ENCODE peak calls at places on chromosomes 11 and 22, in five cellular contexts. O, Q, I, G and T are unnamed samples.

GRCh38 chr11:119518746-119519382 is 95.9 kb upstream of the THY1 start:
- DNase-seq in O (peak), Q (peak), I (no peak), G (no peak), T (no peak)

GRCh38 chr11:133040289-133040893 is 491.9 kb downstream of the OPCML start:
- DNase-seq in O (no peak), Q (no peak), I (no peak), G (no peak), T (no peak)

GRCh38 chr22:35838849-35839646 is 121.4 kb downstream of the APOL5 start:
- DNase-seq in O (no peak), Q (peak), I (no peak), G (peak), T (no peak)

GRCh38 chr11:6473481-6474422 is at the start of gene TRIM3:
- DNase-seq in O (peak), Q (peak), I (peak), G (peak), T (peak)

GRCh38 chr11:120254788-120255518 is 15.0 kb downstream of the POU2F3 start:
- DNase-seq in O (peak), Q (no peak), I (peak), G (no peak), T (peak)

GRCh38 chr11:9977554-9977953 is 313.7 kb downstream of the SWAP70 start:
- DNase-seq in O (no peak), Q (no peak), I (no peak), G (no peak), T (no peak)

GRCh38 chr11:126231725-126232459 is 20.3 kb downstream of the FAM118B start:
- DNase-seq in O (no peak), Q (no peak), I (no peak), G (no peak), T (no peak)

GRCh38 chr11:19437760-19438159 is 197.0 kb upstream of the E2F8 start:
- DNase-seq in O (no peak), Q (peak), I (no peak), G (no peak), T (no peak)

GRCh38 chr11:122082203-122082602 is 33.8 kb downstream of the BLID start:
- DNase-seq in O (no peak), Q (no peak), I (no peak), G (no peak), T (no peak)

GRCh38 chr11:726278-726915 is 20.4 kb downstream of the EPS8L2 start:
- DNase-seq in O (peak), Q (peak), I (peak), G (no peak), T (peak)

GRCh38 chr11:35796542-35796941 is 134.0 kb downstream of the TRIM44 start:
- DNase-seq in O (no peak), Q (peak), I (no peak), G (no peak), T (no peak)

GRCh38 chr11:117580866-117581265 is 216.2 kb downstream of the DSCAML1 start:
- DNase-seq in O (no peak), Q (no peak), I (no peak), G (no peak), T (no peak)

GRCh38 chr22:38428714-38429113 is 26.3 kb downstream of the KCNJ4 start:
- DNase-seq in O (no peak), Q (no peak), I (no peak), G (no peak), T (no peak)

GRCh38 chr11:46649180-46649738 is 31.9 kb downstream of the ATG13 start:
- DNase-seq in O (no peak), Q (peak), I (no peak), G (no peak), T (no peak)

GRCh38 chr11:87501388-87501787 is 463.7 kb downstream of the TMEM135 start:
- DNase-seq in O (no peak), Q (no peak), I (no peak), G (no peak), T (no peak)

GRCh38 chr11:209275-210121 is 2.0 kb downstream of the RIC8A start:
- DNase-seq in O (no peak), Q (no peak), I (no peak), G (no peak), T (no peak)

GRCh38 chr11:125429807-125430678 is 66.0 kb downstream of the FEZ1 start:
- DNase-seq in O (no peak), Q (no peak), I (no peak), G (no peak), T (no peak)

GRCh38 chr11:121873770-121874169 is 242.2 kb downstream of the BLID start:
- DNase-seq in O (no peak), Q (no peak), I (no peak), G (no peak), T (no peak)

GRCh38 chr11:125968363-125968762 is 22.5 kb downstream of the VSIG10L2 start:
- DNase-seq in O (no peak), Q (peak), I (no peak), G (no peak), T (no peak)

GRCh38 chr11:2884424-2884815 is 1.2 kb downstream of the CDKN1C start:
- DNase-seq in O (no peak), Q (no peak), I (no peak), G (no peak), T (no peak)

GRCh38 chr22:49951001-49951677 is 9.4 kb upstream of the PIM3 start:
- DNase-seq in O (peak), Q (peak), I (peak), G (no peak), T (peak)

GRCh38 chr11:14218728-14219127 is 140.3 kb downstream of the RRAS2 start:
- DNase-seq in O (no peak), Q (no peak), I (no peak), G (no peak), T (no peak)

GRCh38 chr11:22671751-22672150 is 5.3 kb downstream of the GAS2 start:
- DNase-seq in O (no peak), Q (no peak), I (no peak), G (no peak), T (no peak)

GRCh38 chr22:30077279-30077678 is 3.0 kb upstream of the HORMAD2 start:
- DNase-seq in O (no peak), Q (no peak), I (no peak), G (no peak), T (no peak)

GRCh38 chr11:72724851-72725730 is 27.1 kb downstream of the ARAP1 start:
- DNase-seq in O (peak), Q (peak), I (peak), G (peak), T (peak)

GRCh38 chr22:30327864-30328345 is 1.2 kb upstream of the TBC1D10A start:
- DNase-seq in O (peak), Q (no peak), I (no peak), G (peak), T (no peak)

GRCh38 chr11:106309070-106309684 is 231.7 kb downstream of the AASDHPPT start:
- DNase-seq in O (no peak), Q (no peak), I (no peak), G (no peak), T (no peak)

GRCh38 chr11:106302416-106302815 is 225.0 kb downstream of the AASDHPPT start:
- DNase-seq in O (no peak), Q (no peak), I (no peak), G (no peak), T (no peak)

GRCh38 chr11:106305458-106305857 is 228.0 kb downstream of the AASDHPPT start:
- DNase-seq in O (no peak), Q (no peak), I (no peak), G (no peak), T (no peak)

GRCh38 chr11:106304274-106304673 is 226.8 kb downstream of the AASDHPPT start:
- DNase-seq in O (no peak), Q (no peak), I (no peak), G (no peak), T (no peak)

DNA sequence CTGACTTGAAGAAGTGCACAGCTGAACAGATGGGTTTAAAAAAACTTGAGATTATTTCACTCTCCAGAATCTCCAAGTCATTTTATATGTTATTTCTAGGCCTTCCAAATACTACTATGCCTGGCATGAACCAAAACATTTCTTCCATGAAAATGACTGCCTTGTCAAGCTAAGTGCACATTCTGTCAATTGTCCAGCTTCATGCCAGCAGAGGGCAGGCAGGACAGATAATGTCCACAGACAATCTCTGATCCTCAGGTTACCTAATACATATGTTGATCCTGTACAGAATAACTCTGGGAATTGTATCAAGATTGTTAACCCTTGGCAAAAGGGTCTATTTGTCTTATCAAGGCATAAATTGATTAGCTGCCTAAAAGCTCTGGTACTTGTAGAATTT is 229.5 kb downstream of the AASDHPPT start:
- DNase-seq in O (no peak), Q (no peak), I (no peak), G (no peak), T (no peak)
- TF ChIP-seq CTCF in O (no peak), Q (no peak), I (no peak), G (peak), T (no peak)

GRCh38 chr11:96204366-96204659 is 138.7 kb downstream of the MAML2 start:
- DNase-seq in O (no peak), Q (no peak), I (no peak), G (no peak), T (no peak)

GRCh38 chr11:96204721-96205459 is 138.1 kb downstream of the MAML2 start:
- DNase-seq in O (no peak), Q (no peak), I (no peak), G (no peak), T (no peak)

GRCh38 chr11:96205460-96205809 is 137.6 kb downstream of the MAML2 start:
- DNase-seq in O (no peak), Q (no peak), I (no peak), G (no peak), T (no peak)

GRCh38 chr11:96211433-96211832 is 131.6 kb downstream of the MAML2 start:
- DNase-seq in O (no peak), Q (no peak), I (no peak), G (no peak), T (no peak)

DNA sequence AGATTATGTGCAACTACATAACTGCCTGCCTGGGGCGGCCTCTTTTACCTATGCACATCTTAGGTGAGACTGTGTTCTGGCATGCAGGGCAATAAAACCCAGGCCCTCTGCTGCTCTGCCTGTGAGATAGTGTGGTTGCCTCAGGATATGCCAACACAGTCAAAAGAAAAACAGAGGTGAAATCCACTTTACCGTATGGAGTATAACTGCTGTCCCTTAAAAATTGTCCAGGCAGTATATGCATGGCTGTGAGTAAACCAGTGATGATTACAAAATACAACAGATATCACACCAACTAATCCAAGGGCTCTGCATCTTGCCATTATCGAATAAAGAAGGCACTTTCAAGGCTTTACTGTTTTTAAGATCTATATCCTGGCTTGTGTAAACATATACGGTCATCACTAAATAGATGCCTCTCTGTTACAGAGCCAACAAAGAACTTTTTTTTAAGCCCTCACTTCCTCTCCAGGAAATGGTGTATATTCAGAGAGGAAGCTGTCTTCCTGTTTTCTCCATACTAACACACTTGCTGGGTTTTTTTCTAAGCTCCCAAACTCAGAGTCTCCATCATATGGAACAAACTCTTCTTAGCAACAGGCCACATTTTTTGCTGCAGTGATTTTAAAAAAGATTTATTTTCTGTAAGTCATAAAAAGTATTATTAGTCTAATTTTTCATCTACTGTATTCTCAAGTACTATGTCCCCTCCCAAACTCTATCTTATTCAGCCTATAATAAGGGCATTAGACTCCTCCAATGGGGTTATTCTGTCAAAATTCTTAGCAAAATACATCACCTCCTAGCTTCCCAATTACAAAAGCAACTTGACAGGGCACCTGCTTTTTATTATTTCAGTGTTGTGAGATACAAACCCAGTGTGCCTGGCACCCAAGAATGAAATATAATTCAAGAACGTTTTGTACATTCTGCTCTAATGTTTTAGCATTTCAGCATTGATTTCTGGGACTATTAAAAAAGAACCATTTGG is 135.2 kb downstream of the MAML2 start:
- DNase-seq in O (no peak), Q (peak), I (no peak), G (no peak), T (no peak)
- TF ChIP-seq CTCF in O (no peak), Q (no peak), I (no peak), G (no peak), T (no peak)

GRCh38 chr11:44110231-44110679 is 14.8 kb downstream of the EXT2 start:
- DNase-seq in O (peak), Q (peak), I (peak), G (no peak), T (peak)
- TF ChIP-seq CTCF in O (peak), Q (peak), I (peak), G (peak), T (peak)

GRCh38 chr11:123429851-123430735 is at the start of gene GRAMD1B:
- DNase-seq in O (peak), Q (peak), I (peak), G (no peak), T (peak)
- TF ChIP-seq CTCF in O (no peak), Q (no peak), I (peak), G (no peak), T (peak)

DNA sequence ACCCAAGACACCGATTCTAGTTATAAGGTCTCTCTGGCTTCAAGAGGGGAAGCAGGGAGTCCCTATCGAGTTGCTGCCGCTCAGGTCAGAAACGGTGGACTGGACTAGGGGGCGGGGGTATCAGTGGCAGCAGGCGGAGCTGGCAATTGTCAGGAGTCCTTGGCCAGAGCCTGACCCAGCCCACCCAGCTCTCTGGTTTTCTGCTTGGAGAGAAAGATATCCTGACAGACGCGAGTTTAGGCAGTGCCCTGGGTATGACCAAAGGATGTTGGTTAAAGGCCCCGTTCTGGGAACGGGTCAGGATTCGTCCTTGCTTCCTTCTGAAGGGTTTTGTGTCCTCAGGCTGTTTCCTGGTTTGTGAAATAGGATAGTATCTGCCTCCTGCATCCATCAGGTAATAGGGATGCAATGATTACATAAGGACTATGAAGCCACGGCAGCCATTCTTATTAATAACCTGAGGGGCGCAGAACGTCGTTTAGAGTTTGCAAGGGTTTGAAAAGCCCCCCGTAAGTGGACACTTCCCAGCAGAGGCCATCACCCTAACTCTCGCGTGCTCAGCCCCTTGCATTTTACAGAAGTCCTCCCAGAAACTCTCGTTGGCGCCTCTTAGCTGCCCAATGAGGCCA is 700 bp upstream of the DEPDC5 start:
- DNase-seq in O (peak), Q (peak), I (peak), G (no peak), T (peak)
- TF ChIP-seq CTCF in O (no peak), Q (no peak), I (no peak), G (no peak), T (no peak)

GRCh38 chr11:69540118-69541000 is 58.9 kb downstream of the LINC01488 start:
- DNase-seq in O (peak), Q (no peak), I (no peak), G (no peak), T (no peak)
- TF ChIP-seq CTCF in O (peak), Q (no peak), I (no peak), G (no peak), T (no peak)

DNA sequence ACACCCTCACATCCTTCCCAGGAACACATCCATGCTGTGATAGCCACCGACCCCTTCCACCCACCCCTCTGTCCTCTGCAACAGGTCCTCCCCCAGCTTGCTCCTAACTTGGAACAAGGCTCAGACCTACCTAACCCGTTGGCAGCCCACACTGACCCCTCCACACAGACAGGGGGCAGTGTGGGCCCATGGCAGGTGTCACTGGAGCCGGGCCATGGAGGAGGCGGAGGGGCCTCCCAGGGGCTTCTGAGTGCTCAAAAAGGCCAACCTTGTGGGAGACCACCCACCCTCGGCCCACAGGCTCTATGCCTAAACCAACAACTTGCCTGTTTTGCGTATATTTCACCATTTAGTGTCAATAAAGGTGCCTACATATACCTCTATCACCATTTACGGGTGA is 57.0 kb downstream of the CERK start:
- DNase-seq in O (no peak), Q (no peak), I (peak), G (no peak), T (peak)
- TF ChIP-seq CTCF in O (no peak), Q (no peak), I (peak), G (peak), T (peak)